ENCODE peak calls at places on chromosome 17, in five cellular contexts. V is stimulated activated CD8-positive, alpha-beta memory T cell treated with anti-CD3 and anti-CD28 coated beads, Interleukin-4, amount 100 ng/mL, for 24 hours; Y is LHCN-M2; B is NCI-H2171; R is activated CD8-positive, alpha-beta T cell treated with anti-CD3 and anti-CD28 coated beads for 36 hours. P is an unnamed sample.

GRCh38 chr17:74768069-74768762 is 7.9 kb downstream of the NAT9 start:
- DNase-seq in R (no peak), V (no peak), Y (peak; percentile 83), B (no peak), P (no peak)

GRCh38 chr17:61511480-61512182 is 59.4 kb downstream of the TBX4 start:
- DNase-seq in V (no peak), B (no peak), Y (no peak), R (no peak), P (no peak)

GRCh38 chr17:73419051-73419450 is 107.2 kb upstream of the CDC42EP4 start:
- DNase-seq in V (no peak), R (no peak), Y (no peak), B (no peak), P (no peak)

GRCh38 chr17:72121164-72122001 is 563 bp downstream of the SOX9 start:
- DNase-seq in R (no peak), B (no peak), Y (peak; percentile 62), V (no peak), P (peak; percentile 54)

GRCh38 chr17:76537578-76538280 is at the start of gene CYGB:
- DNase-seq in R (no peak), V (no peak), Y (no peak), B (no peak), P (peak; percentile 76)

GRCh38 chr17:45228985-45229517 is 7.4 kb downstream of the FMNL1 start:
- DNase-seq in R (peak; percentile 96), B (no peak), Y (peak; percentile 93), V (peak; percentile 84), P (peak; percentile 71)

GRCh38 chr17:20230924-20231323 is 221.8 kb downstream of the SPECC1 start:
- DNase-seq in V (no peak), B (no peak), Y (no peak), R (no peak), P (no peak)

GRCh38 chr17:34613064-34614019 is 34.0 kb downstream of the TMEM132E start:
- DNase-seq in R (peak; percentile 28), B (peak; percentile 90), V (no peak), Y (no peak), P (no peak)

GRCh38 chr17:67095803-67096202 is 51.4 kb downstream of the CACNG1 start:
- DNase-seq in Y (peak; percentile 29), R (no peak), B (no peak), V (no peak), P (no peak)

GRCh38 chr17:9217151-9218067 is 196.1 kb downstream of the NTN1 start:
- DNase-seq in B (no peak), Y (no peak), V (no peak), R (no peak), P (no peak)

GRCh38 chr17:48604770-48605329 is at the start of gene HOXB6:
- DNase-seq in R (no peak), B (no peak), Y (peak; percentile 84), V (no peak), P (no peak)

GRCh38 chr17:48052956-48053757 is 5.0 kb downstream of the NFE2L1 start:
- DNase-seq in R (no peak), B (peak; percentile 29), Y (peak; percentile 81), V (no peak), P (no peak)

GRCh38 chr17:42928714-42929496 is 28.3 kb downstream of the G6PC1 start:
- DNase-seq in B (no peak), R (peak; percentile 78), Y (peak; percentile 73), V (peak; percentile 15), P (peak; percentile 55)

GRCh38 chr17:48615212-48615962 is at the start of gene HOXB8:
- DNase-seq in Y (peak; percentile 63), V (no peak), B (no peak), R (no peak), P (no peak)

GRCh38 chr17:37714897-37715296 is 30.0 kb downstream of the HNF1B start:
- DNase-seq in B (no peak), V (no peak), Y (no peak), R (no peak), P (no peak)

GRCh38 chr17:16250635-16251034 is 33.6 kb downstream of the PIGL start:
- DNase-seq in Y (peak; percentile 25), V (no peak), R (peak; percentile 20), B (no peak), P (no peak)

GRCh38 chr17:60579090-60579489 is 20.9 kb upstream of the PPM1D start:
- DNase-seq in R (no peak), V (no peak), Y (no peak), B (no peak), P (no peak)

GRCh38 chr17:42530952-42531454 is 5.0 kb upstream of the NAGLU start:
- DNase-seq in R (no peak), B (no peak), Y (no peak), V (no peak), P (no peak)

GRCh38 chr17:79461041-79461440 is 149.8 kb downstream of the RBFOX3 start:
- DNase-seq in R (no peak), Y (peak; percentile 20), V (no peak), B (no peak), P (no peak)

GRCh38 chr17:4142107-4142900 is 526 bp downstream of the ZZEF1 start:
- DNase-seq in Y (no peak), R (peak; percentile 44), B (peak; percentile 19), V (no peak), P (peak; percentile 27)

GRCh38 chr17:41406205-41406604 is 8.8 kb upstream of the KRT31 start:
- DNase-seq in Y (no peak), B (no peak), V (no peak), R (no peak), P (no peak)

GRCh38 chr17:4043862-4044261 is 79.6 kb upstream of the ATP2A3 start:
- DNase-seq in B (no peak), Y (no peak), R (peak; percentile 81), V (peak; percentile 42), P (no peak)